ENCODE peak calls at places on chromosomes 1 and 21, in eight cellular contexts. R is mucosa of descending colon; S is neuronal stem cell; D is mesendoderm; T is ovary; Z is CD8-positive, alpha-beta T cell; C is CD4-positive, alpha-beta memory T cell; H is HepG2. K is an unnamed sample. For H3K4me1 and H3K36me3, the result is how much of the 10 kb centered on the place peaks cover.

GRCh38 chr1:167488786-167489185 is 29.5 kb downstream of the CD247 start:
- DNase-seq in R (no peak), S (peak), D (peak), T (no peak), Z (no peak), C (no peak), H (no peak), K (no peak)

GRCh38 chr1:48043524-48043923 is 46.3 kb upstream of the TRABD2B start:
- DNase-seq in R (no peak), S (no peak), D (peak), T (no peak), Z (no peak), C (no peak), H (no peak), K (no peak)

GRCh38 chr1:32291145-32291707 is 657 bp upstream of the HDAC1 start:
- DNase-seq in R (no peak), S (no peak), D (peak), T (no peak), Z (no peak), C (no peak), H (peak), K (no peak)

GRCh38 chr1:91383461-91383860 is 21.2 kb downstream of the HFM1 start:
- DNase-seq in R (no peak), S (no peak), D (no peak), T (no peak), Z (no peak), C (no peak), H (no peak), K (no peak)

GRCh38 chr1:214446772-214447556 is 104.4 kb downstream of the PTPN14 start:
- DNase-seq in R (no peak), S (no peak), D (peak), T (no peak), Z (no peak), C (no peak), H (peak), K (no peak)

GRCh38 chr1:79422726-79423125 is 416.2 kb upstream of the ADGRL4 start:
- DNase-seq in R (no peak), S (no peak), D (no peak), T (no peak), Z (no peak), C (no peak), H (no peak), K (no peak)

GRCh38 chr1:94236630-94237290 is 624 bp downstream of the ARHGAP29 start:
- DNase-seq in R (no peak), S (no peak), D (peak), T (peak), Z (no peak), C (no peak), H (no peak), K (peak)

GRCh38 chr1:234975122-234975940 is 153.3 kb downstream of the TOMM20 start:
- DNase-seq in R (no peak), S (no peak), D (peak), T (no peak), Z (no peak), C (no peak), H (peak), K (no peak)

GRCh38 chr1:83857108-83857507 is 141.8 kb downstream of the TTLL7 start:
- DNase-seq in R (no peak), S (no peak), D (peak), T (no peak), Z (no peak), C (no peak), H (no peak), K (no peak)

GRCh38 chr1:118077331-118078055 is 107.5 kb downstream of the SPAG17 start:
- DNase-seq in R (no peak), S (peak), D (peak), T (no peak), Z (no peak), C (no peak), H (peak), K (no peak)

GRCh38 chr1:169110691-169111447 is 4.4 kb downstream of the ATP1B1 start:
- DNase-seq in R (no peak), S (no peak), D (no peak), T (no peak), Z (no peak), C (no peak), H (no peak), K (no peak)

GRCh38 chr1:59051007-59051406 is 245.9 kb upstream of the FGGY start:
- DNase-seq in R (no peak), S (no peak), D (no peak), T (no peak), Z (no peak), C (no peak), H (no peak), K (no peak)

GRCh38 chr1:221634606-221635005 is 107.3 kb downstream of the DUSP10 start:
- DNase-seq in R (no peak), S (no peak), D (no peak), T (no peak), Z (no peak), C (no peak), H (no peak), K (no peak)

GRCh38 chr21:45270306-45270821 is 17.3 kb downstream of the POFUT2 start:
- DNase-seq in R (no peak), S (no peak), D (peak), T (peak), Z (no peak), C (no peak), H (no peak), K (no peak)

DNA sequence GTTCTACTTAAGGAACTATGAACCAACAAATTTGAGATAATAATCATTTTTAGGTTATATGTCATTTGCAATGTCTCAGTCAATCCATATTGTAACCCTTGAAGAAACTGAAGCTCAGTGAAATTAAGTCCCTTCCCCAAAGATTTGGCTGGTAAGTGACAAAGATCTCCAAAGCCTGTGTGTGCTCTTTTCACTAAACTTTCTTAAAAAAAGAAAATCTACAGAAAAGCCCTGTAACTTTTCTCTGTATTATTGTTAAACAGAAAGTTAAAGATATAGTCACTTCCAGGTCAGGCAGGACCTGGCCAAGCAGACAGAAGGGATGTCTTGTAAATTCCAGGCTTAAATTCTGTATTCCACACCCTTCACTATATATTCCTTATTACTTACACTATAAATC is 1.5 kb downstream of the LIX1L start:
- DNase-seq in R (no peak), S (no peak), D (no peak), T (no peak), Z (no peak), C (no peak), H (no peak), K (no peak)
- H3K4me1 ChIP-seq in R (under half), S (under half), D (under half), T (under half), Z (half or more), C (half or more), H (half or more), K (under half)

GRCh38 chr1:192158181-192158580 is at the start of gene RGS18:
- DNase-seq in R (no peak), S (no peak), D (no peak), T (no peak), Z (no peak), C (no peak), H (no peak), K (peak)
- H3K4me3 ChIP-seq in R (no peak), S (no peak), D (no peak), T (no peak), Z (no peak), C (no peak), H (no peak), K (peak)

GRCh38 chr1:245686446-245687030 is 531.8 kb downstream of the KIF26B start:
- DNase-seq in R (no peak), S (no peak), D (no peak), T (no peak), Z (no peak), C (no peak), H (no peak), K (no peak)
- H3K36me3 ChIP-seq in R (under half), S (under half), D (under half), T (under half), Z (under half), C (under half), H (under half), K (under half)

DNA sequence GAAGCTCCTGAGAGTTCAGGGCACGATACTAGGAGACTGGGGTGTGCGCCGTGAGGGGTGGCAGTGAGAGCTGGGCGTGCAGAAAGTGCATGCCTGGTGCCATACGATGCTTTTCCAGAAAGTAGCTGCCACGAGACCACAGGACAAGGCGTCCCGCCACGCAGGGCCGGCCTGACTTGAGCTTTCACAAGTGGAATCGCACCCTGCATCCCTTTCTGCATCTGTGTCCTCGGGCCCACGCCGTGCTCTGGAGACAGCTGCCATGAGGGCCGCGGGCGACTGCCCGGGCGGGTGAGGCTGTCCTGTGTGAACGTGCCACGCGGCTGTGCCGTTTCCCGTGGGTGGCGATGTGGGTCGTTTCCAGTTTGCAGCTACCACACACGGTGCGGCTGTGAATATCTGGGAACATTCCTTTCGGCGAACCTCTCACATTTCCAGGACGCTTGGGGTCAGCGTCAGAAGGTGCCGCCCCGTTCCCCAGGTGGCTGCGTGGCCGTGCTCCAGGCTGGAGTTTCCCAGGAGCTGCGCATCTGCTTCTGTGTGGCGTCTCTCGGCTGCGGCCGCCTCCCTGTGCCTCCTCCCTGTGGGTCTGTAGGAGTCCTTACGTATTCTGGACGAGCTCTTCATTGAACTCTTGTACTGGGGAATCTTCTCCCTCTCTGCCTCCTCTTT is 1.0 kb upstream of the PERM1 start:
- DNase-seq in R (no peak), S (no peak), D (no peak), T (no peak), Z (no peak), C (no peak), H (no peak), K (peak)
- H3K4me1 ChIP-seq in R (under half), S (under half), D (under half), T (under half), Z (under half), C (under half), H (under half), K (under half)

GRCh38 chr1:23745515-23745914 is 2.2 kb downstream of the ELOA start:
- DNase-seq in R (no peak), S (no peak), D (peak), T (no peak), Z (no peak), C (peak), H (peak), K (no peak)
- H3K4me3 ChIP-seq in R (no peak), S (no peak), D (no peak), T (no peak), Z (no peak), C (no peak), H (peak), K (no peak)

GRCh38 chr1:151401860-151402259 is 2.5 kb downstream of the PSMB4 start:
- DNase-seq in R (no peak), S (no peak), D (no peak), T (no peak), Z (no peak), C (no peak), H (no peak), K (no peak)

GRCh38 chr1:151401125-151401788 is 1.9 kb downstream of the PSMB4 start:
- DNase-seq in R (no peak), S (no peak), D (no peak), T (no peak), Z (no peak), C (no peak), H (peak), K (no peak)

GRCh38 chr1:151403612-151404011 is 4.2 kb downstream of the PSMB4 start:
- DNase-seq in R (no peak), S (no peak), D (no peak), T (no peak), Z (no peak), C (no peak), H (no peak), K (no peak)

GRCh38 chr1:151405167-151405951 is 6.0 kb downstream of the PSMB4 start:
- DNase-seq in R (no peak), S (no peak), D (no peak), T (no peak), Z (no peak), C (no peak), H (no peak), K (no peak)

GRCh38 chr1:151402764-151403163 is 3.4 kb downstream of the PSMB4 start:
- DNase-seq in R (no peak), S (no peak), D (no peak), T (no peak), Z (no peak), C (no peak), H (no peak), K (no peak)
- H3K36me3 ChIP-seq in R (under half), S (half or more), D (under half), T (under half), Z (under half), C (half or more), H (half or more), K (half or more)

GRCh38 chr1:174966000-174966572 is 33.7 kb upstream of the CACYBP start:
- DNase-seq in R (no peak), S (no peak), D (no peak), T (no peak), Z (no peak), C (no peak), H (no peak), K (no peak)
- H3K4me1 ChIP-seq in R (half or more), S (under half), D (under half), T (under half), Z (half or more), C (half or more), H (under half), K (half or more)

GRCh38 chr1:86067626-86068025 is 88.9 kb downstream of the COL24A1 start:
- DNase-seq in R (no peak), S (no peak), D (no peak), T (no peak), Z (no peak), C (no peak), H (no peak), K (no peak)

GRCh38 chr1:86064899-86065298 is 91.7 kb downstream of the COL24A1 start:
- DNase-seq in R (no peak), S (no peak), D (peak), T (no peak), Z (no peak), C (no peak), H (no peak), K (no peak)

GRCh38 chr1:86063721-86064120 is 92.9 kb downstream of the COL24A1 start:
- DNase-seq in R (no peak), S (no peak), D (no peak), T (no peak), Z (no peak), C (no peak), H (no peak), K (no peak)

GRCh38 chr1:86062458-86062857 is 94.1 kb downstream of the COL24A1 start:
- DNase-seq in R (no peak), S (no peak), D (no peak), T (no peak), Z (no peak), C (no peak), H (no peak), K (no peak)

GRCh38 chr1:86061660-86062059 is 94.9 kb downstream of the COL24A1 start:
- DNase-seq in R (no peak), S (no peak), D (no peak), T (no peak), Z (no peak), C (no peak), H (no peak), K (no peak)
- H3K4me3 ChIP-seq in R (no peak), S (no peak), D (no peak), T (no peak), Z (no peak), C (no peak), H (no peak), K (no peak)